ENCODE peak calls at places on chromosomes 12 and 14, in six cellular contexts. M is left ventricle myocardium inferior, H is H9, X is cardiac muscle cell, J is tibial nerve, I is astrocyte. K is an unnamed sample.

GRCh38 chr12:57460457-57461325 is 1.1 kb downstream of the GLI1 start:
- DNase-seq in J (no peak), M (no peak), I (no peak), H (peak), X (peak), K (no peak)

GRCh38 chr14:106551265-106551664 is 1024.9 kb downstream of the TMEM121 start:
- DNase-seq in M (no peak), X (no peak), I (no peak), J (no peak), H (no peak), K (no peak)

GRCh38 chr12:38934696-38935095 is 29.3 kb upstream of the CPNE8 start:
- DNase-seq in M (no peak), H (no peak), X (no peak), J (no peak), I (peak), K (no peak)

GRCh38 chr12:12503384-12504078 is 59.1 kb downstream of the DUSP16 start:
- DNase-seq in M (no peak), X (no peak), J (no peak), H (peak), I (no peak), K (no peak)

GRCh38 chr12:25769076-25769945 is 189.2 kb upstream of the RASSF8 start:
- DNase-seq in J (no peak), X (no peak), H (no peak), I (peak), M (no peak), K (no peak)

GRCh38 chr14:73491256-73491976 is 683 bp downstream of the RIOX1 start:
- DNase-seq in I (peak), H (peak), M (peak), X (peak), J (peak), K (peak)

GRCh38 chr12:77577756-77578155 is 252.9 kb upstream of the NAV3 start:
- DNase-seq in M (no peak), X (no peak), J (no peak), H (no peak), I (peak), K (no peak)

GRCh38 chr12:120252071-120252906 is 13.2 kb downstream of the PXN start:
- DNase-seq in H (no peak), X (no peak), J (no peak), M (no peak), I (no peak), K (no peak)

GRCh38 chr14:94018308-94018707 is 7.8 kb upstream of the OTUB2 start:
- DNase-seq in J (no peak), H (no peak), M (no peak), I (no peak), X (no peak), K (no peak)

GRCh38 chr12:46669720-46670119 is 156.1 kb downstream of the SLC38A4 start:
- DNase-seq in X (no peak), I (no peak), J (no peak), H (peak), M (no peak), K (no peak)

GRCh38 chr12:12716845-12717585 is at the start of gene CDKN1B:
- DNase-seq in H (peak), M (peak), I (peak), X (peak), J (peak), K (peak)

GRCh38 chr12:52618216-52618615 is at the start of gene KRT73:
- DNase-seq in J (no peak), H (peak), X (no peak), M (no peak), I (no peak), K (no peak)

GRCh38 chr14:104676694-104677505 is 12.5 kb upstream of the INF2 start:
- DNase-seq in J (no peak), I (no peak), X (peak), H (no peak), M (peak), K (no peak)

GRCh38 chr12:106791531-106791930 is 17.0 kb downstream of the RIC8B start:
- DNase-seq in M (no peak), X (no peak), J (no peak), I (no peak), H (no peak), K (no peak)

GRCh38 chr12:112169086-112169872 is 43.9 kb downstream of the TRAFD1 start:
- DNase-seq in J (no peak), H (no peak), M (no peak), I (no peak), X (no peak), K (no peak)

GRCh38 chr12:100675432-100675831 is 101.9 kb downstream of the GAS2L3 start:
- DNase-seq in M (no peak), J (peak), H (no peak), I (peak), X (no peak), K (peak)

GRCh38 chr14:31926123-31926522 is 151.0 kb upstream of the ARHGAP5 start:
- DNase-seq in X (peak), H (no peak), J (no peak), M (no peak), I (no peak), K (no peak)

GRCh38 chr12:99157946-99158345 is 489.6 kb upstream of the GARIN6 start:
- DNase-seq in J (no peak), I (peak), X (no peak), M (no peak), H (no peak), K (no peak)

GRCh38 chr12:131747276-131747675 is 36.4 kb downstream of the SFSWAP start:
- DNase-seq in H (no peak), X (no peak), M (no peak), I (no peak), J (no peak), K (no peak)

GRCh38 chr14:55976219-55976618 is 142.0 kb upstream of the PELI2 start:
- DNase-seq in X (no peak), J (no peak), H (no peak), M (no peak), I (no peak), K (no peak)

GRCh38 chr12:66905201-66905600 is 226.3 kb upstream of the GRIP1 start:
- DNase-seq in H (no peak), X (no peak), I (no peak), J (no peak), M (no peak), K (no peak)

GRCh38 chr14:50344831-50345563 is 32.9 kb downstream of the DMAC2L start:
- DNase-seq in M (no peak), I (no peak), X (no peak), H (no peak), J (no peak), K (no peak)
- H3K27ac ChIP-seq in M (peak), I (no peak), X (no peak), H (no peak), J (no peak), K (no peak)

DNA sequence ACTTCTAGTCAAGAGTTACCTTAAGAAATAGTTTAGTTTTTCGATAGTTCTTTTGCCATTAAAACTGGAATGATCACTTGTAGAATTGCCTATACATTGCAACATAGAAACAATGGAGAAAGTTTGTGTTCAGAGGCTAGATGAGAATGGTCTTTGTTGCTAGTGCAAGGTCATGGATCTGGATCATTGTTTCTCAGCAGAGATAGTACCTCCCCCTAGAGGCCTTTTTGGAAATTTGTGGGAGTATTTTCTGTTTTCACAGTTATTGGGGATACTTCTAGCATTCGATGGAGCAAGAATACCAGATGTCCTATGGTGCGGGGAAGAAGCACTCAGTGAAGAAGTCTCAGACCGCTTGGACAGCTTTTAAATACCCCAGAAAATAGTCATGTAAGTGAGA is 138.8 kb upstream of the HMGA2 start:
- DNase-seq in I (no peak), J (no peak), H (no peak), M (no peak), X (peak), K (no peak)
- TF ChIP-seq CTCF in I (peak), J (peak), H (peak), M (peak), X (peak), K (peak)

GRCh38 chr12:6212086-6212485 is 11.9 kb downstream of the CD9 start:
- DNase-seq in J (no peak), M (no peak), I (no peak), H (no peak), X (no peak), K (no peak)
- H3K27ac ChIP-seq in J (peak), M (peak), I (peak), H (no peak), X (no peak), K (no peak)

DNA sequence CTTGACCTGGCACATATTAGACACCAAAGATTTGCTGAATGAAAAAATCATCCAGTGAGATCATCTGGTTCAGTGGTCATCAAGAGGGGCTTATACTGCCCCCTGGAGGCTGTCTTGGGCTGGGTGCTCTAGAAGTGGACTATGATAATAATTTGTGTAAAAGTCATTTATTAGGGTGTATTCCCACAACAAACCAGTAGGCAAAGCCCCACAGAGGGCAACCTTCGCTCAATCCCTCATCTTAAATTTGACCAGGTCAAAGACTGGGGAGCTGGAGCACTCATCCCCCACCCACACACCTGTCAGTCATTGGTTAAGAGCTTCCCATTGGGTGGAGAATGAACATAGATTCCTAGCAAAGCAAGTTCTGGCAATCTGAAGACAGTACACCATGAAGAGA is 20.0 kb upstream of the FICD start:
- DNase-seq in H (peak), M (no peak), J (no peak), X (peak), I (no peak), K (no peak)
- TF ChIP-seq CTCF in H (peak), M (peak), J (no peak), X (peak), I (peak), K (peak)

GRCh38 chr12:24455811-24456210 is 493.1 kb downstream of the BCAT1 start:
- DNase-seq in J (no peak), M (no peak), X (no peak), I (no peak), H (no peak), K (no peak)
- H3K27ac ChIP-seq in J (no peak), M (no peak), X (no peak), I (no peak), H (no peak), K (no peak)

GRCh38 chr12:75305412-75306332 is 24.5 kb downstream of the CAPS2 start:
- DNase-seq in J (no peak), X (no peak), M (no peak), I (no peak), H (no peak), K (no peak)

DNA sequence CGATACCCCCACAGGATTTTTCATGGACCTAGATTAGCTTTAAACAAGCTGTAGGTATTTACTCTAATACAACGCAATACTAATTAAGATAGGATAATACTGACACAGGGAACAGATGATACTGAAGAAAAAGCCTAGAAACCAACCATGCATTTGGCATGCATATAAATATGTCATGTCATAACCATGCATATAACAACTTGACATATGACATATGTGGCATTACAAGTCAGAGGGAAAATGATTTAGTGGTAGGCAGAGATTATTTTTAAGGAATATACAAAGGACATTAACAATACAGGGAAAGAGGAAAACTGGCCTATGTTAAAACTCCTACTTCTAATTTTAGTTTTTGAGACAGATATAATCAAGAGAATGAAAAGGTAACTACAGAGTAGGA is 27.9 kb downstream of the CAPS2 start:
- DNase-seq in X (no peak), I (no peak), M (no peak), H (no peak), J (no peak), K (no peak)
- TF ChIP-seq CTCF in X (no peak), I (no peak), M (no peak), H (no peak), J (no peak), K (no peak)

GRCh38 chr14:91021991-91022621 is 38.3 kb downstream of the RPS6KA5 start:
- DNase-seq in H (no peak), X (no peak), M (no peak), I (no peak), J (no peak), K (no peak)

GRCh38 chr14:91032250-91032649 is 28.2 kb downstream of the RPS6KA5 start:
- DNase-seq in I (no peak), X (no peak), H (no peak), J (no peak), M (no peak), K (peak)

GRCh38 chr14:91031668-91032067 is 28.8 kb downstream of the RPS6KA5 start:
- DNase-seq in J (no peak), H (no peak), X (no peak), M (no peak), I (no peak), K (no peak)

GRCh38 chr14:91029451-91030217 is 30.8 kb downstream of the RPS6KA5 start:
- DNase-seq in I (no peak), X (no peak), J (no peak), H (no peak), M (no peak), K (no peak)

GRCh38 chr14:91027556-91027955 is 32.9 kb downstream of the RPS6KA5 start:
- DNase-seq in I (no peak), X (peak), H (no peak), M (no peak), J (no peak), K (no peak)
- H3K27ac ChIP-seq in I (no peak), X (peak), H (no peak), M (no peak), J (no peak), K (no peak)

DNA sequence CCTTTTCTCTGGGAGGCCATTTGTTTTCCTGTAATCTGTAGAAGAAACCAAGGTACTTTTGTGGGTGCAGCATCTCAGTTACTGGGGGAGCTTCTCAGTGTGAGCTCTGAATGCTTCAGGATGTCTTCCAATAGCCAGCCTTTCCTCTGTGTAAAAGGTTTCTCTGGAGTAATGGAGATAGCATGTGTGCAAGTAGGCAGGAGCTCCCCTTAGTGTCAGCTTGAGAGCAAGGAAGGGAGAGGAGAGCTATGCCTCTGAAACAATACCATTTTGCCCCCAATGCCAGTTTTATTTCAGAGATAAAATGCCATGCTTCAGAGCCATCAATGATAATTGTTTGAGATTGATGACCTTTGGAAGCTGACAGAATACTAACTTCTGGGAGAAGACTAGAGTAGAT is 125.5 kb downstream of the CRADD start:
- DNase-seq in I (no peak), J (no peak), H (no peak), X (peak), M (no peak), K (no peak)
- TF ChIP-seq CTCF in I (no peak), J (no peak), H (peak), X (peak), M (peak), K (no peak)

GRCh38 chr12:93682846-93683261 is 5.7 kb downstream of the CRADD start:
- DNase-seq in H (peak), M (peak), X (peak), J (no peak), I (no peak), K (no peak)
- H3K27ac ChIP-seq in H (no peak), M (peak), X (peak), J (no peak), I (no peak), K (no peak)

GRCh38 chr14:81625343-81625742 is 91.7 kb upstream of the SEL1L start:
- DNase-seq in X (peak), H (no peak), M (no peak), J (no peak), I (no peak), K (no peak)
- TF ChIP-seq CTCF in X (no peak), H (peak), M (peak), J (peak), I (peak), K (peak)